ENCODE peak calls at places on chromosome 17, in four cellular contexts. U is lung, I is mucosa of gallbladder, P is hippocampal formation. J is an unnamed sample.
A peak's percentile ranks its signal among the peaks of the same experiment; 100 is the strongest.

GRCh38 chr17:41016578-41017215 is 7.8 kb upstream of the KRTAP3-1 start:
- DNase-seq in U (no peak), I (no peak), P (no peak), J (no peak)

GRCh38 chr17:33521784-33522183 is 228.7 kb upstream of the ASIC2 start:
- DNase-seq in U (no peak), I (no peak), P (no peak), J (no peak)

GRCh38 chr17:60525624-60526514 is at the start of gene APPBP2:
- DNase-seq in U (peak; percentile 88), I (peak; percentile 88), P (peak; percentile 92), J (peak; percentile 93)

GRCh38 chr17:80749611-80750010 is 205.0 kb downstream of the RPTOR start:
- DNase-seq in U (no peak), I (no peak), P (no peak), J (no peak)

GRCh38 chr17:491086-492014 is 138.7 kb upstream of the RPH3AL start:
- DNase-seq in U (peak; percentile 35), I (peak; percentile 37), P (no peak), J (no peak)

GRCh38 chr17:45144199-45145034 is 3.9 kb upstream of the HEXIM1 start:
- DNase-seq in U (no peak), I (no peak), P (peak; percentile 55), J (peak; percentile 71)

GRCh38 chr17:8739104-8739503 is 5.5 kb downstream of the CCDC42 start:
- DNase-seq in U (no peak), I (no peak), P (no peak), J (no peak)

GRCh38 chr17:37273419-37274051 is 102.2 kb upstream of the C17orf78 start:
- DNase-seq in U (no peak), I (no peak), P (no peak), J (no peak)

GRCh38 chr17:10033449-10033848 is 128.4 kb upstream of the RCVRN start:
- DNase-seq in U (no peak), I (no peak), P (no peak), J (peak; percentile 36)

GRCh38 chr17:61106354-61106753 is 293.3 kb upstream of the TBX2 start:
- DNase-seq in U (no peak), I (no peak), P (no peak), J (no peak)

GRCh38 chr17:13395346-13395745 is 206.4 kb downstream of the HS3ST3A1 start:
- DNase-seq in U (no peak), I (no peak), P (no peak), J (no peak)

GRCh38 chr17:10036511-10037061 is 131.5 kb upstream of the RCVRN start:
- DNase-seq in U (peak; percentile 60), I (peak; percentile 43), P (peak; percentile 92), J (peak; percentile 91)

GRCh38 chr17:36890398-36891190 is 46.7 kb upstream of the LHX1 start:
- DNase-seq in U (no peak), I (no peak), P (no peak), J (no peak)

GRCh38 chr17:82388223-82388921 is 16.8 kb downstream of the UTS2R start:
- DNase-seq in U (no peak), I (no peak), P (no peak), J (no peak)

J was measured in midbrain.